ENCODE peak calls at places on chromosome 2, in four cellular contexts. M is H9, S is AG04450, L is RWPE1. Y is an unnamed sample.

GRCh38 chr2:61834893-61835292 is 19.0 kb downstream of the FAM161A start:
- DNase-seq in M (no peak), S (no peak), L (peak; percentile 36), Y (no peak)

GRCh38 chr2:8398040-8398668 is 283.7 kb upstream of the ID2 start:
- DNase-seq in M (no peak), S (no peak), L (no peak), Y (no peak)

GRCh38 chr2:206915136-206915535 is 24.2 kb upstream of the CPO start:
- DNase-seq in M (no peak), S (peak; percentile 49), L (peak; percentile 32), Y (no peak)

GRCh38 chr2:12498703-12499102 is 218.0 kb upstream of the TRIB2 start:
- DNase-seq in M (no peak), S (no peak), L (no peak), Y (no peak)

GRCh38 chr2:144324446-144325045 is 195.4 kb downstream of the ZEB2 start:
- DNase-seq in M (no peak), S (no peak), L (peak; percentile 32), Y (no peak)

GRCh38 chr2:234258562-234259141 is 208.2 kb downstream of the SPP2 start:
- DNase-seq in M (no peak), S (no peak), L (peak; percentile 86), Y (no peak)

GRCh38 chr2:78602862-78603261 is 422.6 kb upstream of the REG3G start:
- DNase-seq in M (no peak), S (no peak), L (no peak), Y (no peak)

GRCh38 chr2:232479341-232480200 is 8.1 kb downstream of the ECEL1 start:
- DNase-seq in M (no peak), S (no peak), L (no peak), Y (no peak)

GRCh38 chr2:112794131-112794733 is 9.9 kb upstream of the IL1A start:
- DNase-seq in M (no peak), S (peak; percentile 69), L (peak; percentile 80), Y (no peak)

GRCh38 chr2:101113441-101114267 is 37.5 kb downstream of the TBC1D8 start:
- DNase-seq in M (peak; percentile 51), S (no peak), L (peak; percentile 94), Y (no peak)

GRCh38 chr2:124524155-124524910 is 499.2 kb downstream of the CNTNAP5 start:
- DNase-seq in M (no peak), S (no peak), L (no peak), Y (no peak)

GRCh38 chr2:213221962-213222361 is 62.3 kb upstream of the SPAG16 start:
- DNase-seq in M (no peak), S (no peak), L (no peak), Y (no peak)

GRCh38 chr2:172710584-172711024 is 25.0 kb upstream of the RAPGEF4 start:
- DNase-seq in M (no peak), S (peak; percentile 74), L (peak; percentile 84), Y (no peak)

GRCh38 chr2:194870974-194871535 is 786.0 kb upstream of the SLC39A10 start:
- DNase-seq in M (no peak), S (no peak), L (no peak), Y (no peak)

GRCh38 chr2:194867328-194867727 is 789.7 kb upstream of the SLC39A10 start:
- DNase-seq in M (no peak), S (no peak), L (peak; percentile 9), Y (no peak)
- TF ChIP-seq CTCF in M (peak; percentile 74), S (peak; percentile 58), L (peak; percentile 48), Y (peak; percentile 21)

DNA sequence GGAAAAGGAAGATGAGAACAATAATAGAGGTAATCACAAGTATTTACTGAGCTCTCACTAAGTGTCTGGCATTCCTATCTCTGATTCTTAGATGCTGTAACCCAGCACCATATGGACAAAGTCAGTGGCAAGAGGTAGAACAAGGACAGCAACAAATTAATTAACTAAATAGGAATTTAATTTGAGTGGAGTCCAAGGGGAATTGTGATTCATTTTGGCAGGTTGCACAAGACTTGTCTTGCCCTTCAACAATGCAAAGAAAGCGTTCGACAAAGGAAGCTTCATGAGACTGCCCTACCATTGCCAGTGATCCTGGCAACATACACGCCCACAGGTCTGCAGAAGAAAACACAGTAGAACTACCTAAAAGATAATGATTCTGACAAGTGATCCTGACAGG is 221.6 kb downstream of the RBM43 start:
- DNase-seq in M (no peak), S (no peak), L (peak; percentile 30), Y (no peak)
- H3K27ac ChIP-seq in M (no peak overlapping the region), S (no peak overlapping the region), L (no peak overlapping the region), Y (no peak overlapping the region)

GRCh38 chr2:181570833-181571661 is 85.9 kb downstream of the CERKL start:
- DNase-seq in M (no peak), S (no peak), L (no peak), Y (no peak)
- TF ChIP-seq CTCF in M (peak; percentile 31), S (peak; percentile 35), L (peak; percentile 29), Y (no peak)

GRCh38 chr2:96245609-96246390 is 20.0 kb downstream of the TMEM127 start:
- DNase-seq in M (no peak), S (no peak), L (no peak), Y (no peak)
- H3K27ac ChIP-seq in M (no peak overlapping the region), S (peak overlapping the region; percentile 21), L (peak overlapping the region; percentile 19), Y (no peak overlapping the region)

GRCh38 chr2:223101340-223102039 is 49.5 kb downstream of the KCNE4 start:
- DNase-seq in M (peak; percentile 89), S (no peak), L (peak; percentile 78), Y (no peak)
- TF ChIP-seq CTCF in M (peak; percentile 74), S (peak; percentile 66), L (no peak), Y (peak; percentile 49)

GRCh38 chr2:53353372-53354111 is 414.1 kb upstream of the CHAC2 start:
- DNase-seq in M (peak; percentile 41), S (no peak), L (peak; percentile 25), Y (no peak)
- H3K27ac ChIP-seq in M (no peak overlapping the region), S (no peak overlapping the region), L (peak overlapping the region; percentile 93), Y (no peak overlapping the region)

DNA sequence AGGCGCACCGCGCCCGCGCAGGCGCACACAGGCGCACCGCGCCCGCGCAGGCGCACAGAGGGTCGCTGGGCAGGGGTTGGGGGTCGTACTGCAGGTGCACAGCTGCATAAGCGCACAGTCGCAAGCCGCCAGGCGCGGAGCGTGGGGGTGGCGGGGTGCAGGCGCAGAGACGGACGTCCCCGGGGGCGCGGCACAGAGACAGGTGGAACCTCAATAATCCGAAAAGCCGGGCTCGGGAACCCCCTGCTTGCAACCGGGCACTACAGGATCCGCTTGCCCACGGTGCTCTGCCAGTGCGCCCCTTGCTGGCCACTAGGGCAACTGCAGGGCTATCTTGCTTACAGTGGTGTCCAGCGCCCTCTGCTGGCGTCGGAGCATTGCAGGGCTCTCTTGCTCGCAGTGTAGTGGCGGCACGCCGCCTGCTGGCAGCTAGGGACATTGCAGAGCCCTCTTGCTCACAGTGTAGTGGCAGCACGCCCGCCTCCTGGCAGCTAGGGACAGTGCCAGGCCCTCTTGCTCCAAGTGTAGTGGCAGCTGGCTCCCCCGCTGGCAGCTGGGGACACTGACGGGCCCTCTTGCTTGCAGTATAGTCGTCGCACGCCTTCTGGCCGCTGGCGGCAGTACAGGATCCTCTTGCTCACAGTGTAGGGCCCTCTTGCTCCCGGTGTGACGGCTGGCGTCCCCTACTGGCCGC is 34.9 kb downstream of the FAM110C start:
- DNase-seq in M (peak; percentile 97), S (no peak), L (no peak), Y (peak; percentile 27)
- TF ChIP-seq CTCF in M (peak; percentile 100), S (peak; percentile 25), L (peak; percentile 52), Y (peak; percentile 26)

GRCh38 chr2:210162466-210163124 is 8.6 kb downstream of the KANSL1L start:
- DNase-seq in M (no peak), S (no peak), L (no peak), Y (no peak)
- H3K27ac ChIP-seq in M (no peak overlapping the region), S (no peak overlapping the region), L (no peak overlapping the region), Y (no peak overlapping the region)

Y was measured in heart right ventricle.